ENCODE peak calls at places on chromosomes 13 and 19, in five cellular contexts. Z is renal cortical epithelial cell, B is neuronal stem cell, T is C1 segment of cervical spinal cord, D is activated T-cell treated with anti-CD3 and anti-CD28 coated beads for 1 hour. I is an unnamed sample.

GRCh38 chr13:102643656-102644055 is 46.9 kb downstream of the TPP2 start:
- DNase-seq in Z (no peak), D (no peak), T (no peak), B (no peak), I (no peak)

GRCh38 chr13:98585398-98585754 is 8.5 kb upstream of the STK24 start:
- DNase-seq in D (no peak), Z (no peak), T (no peak), B (no peak), I (no peak)

GRCh38 chr19:30233375-30233774 is 138.8 kb upstream of the ZNF536 start:
- DNase-seq in D (no peak), B (no peak), Z (no peak), T (no peak), I (no peak)

GRCh38 chr19:39111593-39112199 is 13.9 kb upstream of the PAK4 start:
- DNase-seq in T (no peak), B (no peak), Z (no peak), D (no peak), I (no peak)

GRCh38 chr19:44900328-44901244 is 5.0 kb upstream of the APOE start:
- DNase-seq in T (no peak), B (no peak), Z (no peak), D (no peak), I (no peak)

GRCh38 chr13:108705031-108705430 is 75.6 kb downstream of the MYO16 start:
- DNase-seq in D (no peak), Z (peak; percentile 4), T (no peak), B (no peak), I (no peak)

GRCh38 chr13:92074658-92075057 is 676.2 kb downstream of the GPC5 start:
- DNase-seq in B (peak; percentile 4), T (no peak), D (no peak), Z (peak; percentile 29), I (peak; percentile 9)

GRCh38 chr13:25478186-25478585 is 106.4 kb downstream of the ATP8A2 start:
- DNase-seq in D (no peak), B (no peak), Z (peak; percentile 53), T (no peak), I (no peak)

GRCh38 chr13:48562296-48563066 is 29.6 kb upstream of the RCBTB2 start:
- DNase-seq in Z (no peak), D (peak; percentile 20), B (no peak), T (no peak), I (peak; percentile 97)

GRCh38 chr19:708154-709141 is at the start of gene PALM:
- DNase-seq in B (peak; percentile 56), D (no peak), Z (no peak), T (peak; percentile 58), I (no peak)

GRCh38 chr19:33191501-33191900 is 2.6 kb upstream of the LRP3 start:
- DNase-seq in T (no peak), D (no peak), Z (no peak), B (no peak), I (no peak)

GRCh38 chr19:38724380-38724854 is 19.9 kb downstream of the CAPN12 start:
- DNase-seq in D (no peak), Z (no peak), T (no peak), B (no peak), I (no peak)

GRCh38 chr19:50562329-50562728 is 5.9 kb downstream of the LRRC4B start:
- DNase-seq in T (no peak), D (no peak), B (no peak), Z (no peak), I (no peak)

GRCh38 chr13:76875256-76875655 is 10.9 kb downstream of the KCTD12 start:
- DNase-seq in T (no peak), Z (no peak), B (no peak), D (no peak), I (no peak)

GRCh38 chr19:29844891-29845575 is 33.2 kb downstream of the CCNE1 start:
- DNase-seq in D (peak; percentile 96), Z (peak; percentile 82), T (peak; percentile 87), B (peak; percentile 94), I (peak; percentile 97)

GRCh38 chr13:98440390-98441055 is 136.4 kb downstream of the STK24 start:
- DNase-seq in Z (no peak), B (no peak), T (no peak), D (no peak), I (no peak)

GRCh38 chr19:757811-758668 is 7.1 kb downstream of the MISP start:
- DNase-seq in T (no peak), B (no peak), D (no peak), Z (no peak), I (no peak)

GRCh38 chr19:49637865-49638350 is 2.0 kb downstream of the RRAS start:
- DNase-seq in B (no peak), D (no peak), T (peak; percentile 6), Z (peak; percentile 53), I (no peak)

GRCh38 chr19:12626958-12627357 is 16.2 kb downstream of the ZNF791 start:
- DNase-seq in Z (no peak), T (no peak), D (no peak), B (no peak), I (no peak)

GRCh38 chr19:940591-941291 is 14.9 kb downstream of the ARID3A start:
- DNase-seq in D (peak; percentile 63), B (no peak), Z (peak; percentile 50), T (peak; percentile 53), I (peak; percentile 50)

GRCh38 chr13:51688937-51689336 is 104.7 kb downstream of the WDFY2 start:
- DNase-seq in Z (no peak), D (no peak), B (no peak), T (no peak), I (no peak)

GRCh38 chr13:99075268-99076191 is 97.7 kb upstream of the DOCK9 start:
- DNase-seq in B (no peak), T (no peak), Z (no peak), D (no peak), I (peak; percentile 41)

GRCh38 chr13:82432949-82433348 is 1449.3 kb downstream of the SLITRK1 start:
- DNase-seq in B (no peak), Z (no peak), D (no peak), T (no peak), I (no peak)

GRCh38 chr13:52001120-52001731 is 10.0 kb downstream of the ATP7B start:
- DNase-seq in D (no peak), B (no peak), Z (peak; percentile 61), T (no peak), I (peak; percentile 56)

GRCh38 chr13:28000567-28000966 is 12.1 kb upstream of the URAD start:
- DNase-seq in T (no peak), D (no peak), B (no peak), Z (no peak), I (no peak)

GRCh38 chr19:38455031-38455430 is 21.5 kb downstream of the RYR1 start:
- DNase-seq in D (no peak), Z (no peak), T (no peak), B (no peak), I (no peak)

GRCh38 chr13:88339271-88339741 is 668.1 kb downstream of the SLITRK5 start:
- DNase-seq in T (no peak), B (no peak), Z (no peak), D (no peak), I (no peak)

GRCh38 chr19:58518261-58519086 is 1.1 kb downstream of the ZBTB45 start:
- DNase-seq in Z (no peak), T (no peak), B (no peak), D (no peak), I (peak; percentile 22)

GRCh38 chr13:20499986-20500385 is 25.7 kb downstream of the CRYL1 start:
- DNase-seq in D (no peak), B (no peak), T (no peak), Z (no peak), I (no peak)